ENCODE peak calls at places on chromosome 1, in seven cellular contexts. E is HCT116, Y is PC-3, B is neural progenitor cell, P is GM23248, M is GM23338, R is MM.1S. S is an unnamed sample. For H3K4me1, the result is how much of the 10 kb centered on the place peaks cover.

GRCh38 chr1:3053986-3054385 is 15.0 kb upstream of the PRDM16 start:
- DNase-seq in Y (no peak), B (no peak), P (no peak), E (no peak), R (no peak), M (no peak), S (no peak)

GRCh38 chr1:28449904-28450303 is 55.9 kb upstream of the RCC1 start:
- DNase-seq in E (no peak), M (no peak), Y (peak), B (no peak), P (peak), R (peak), S (no peak)

GRCh38 chr1:231162970-231163830 is 1.3 kb downstream of the TRIM67 start:
- DNase-seq in B (peak), P (peak), M (peak), Y (no peak), R (no peak), E (no peak), S (no peak)

GRCh38 chr1:34279971-34280370 is 103.3 kb downstream of the C1orf94 start:
- DNase-seq in B (no peak), R (no peak), P (no peak), E (no peak), Y (no peak), M (no peak), S (no peak)

GRCh38 chr1:16618719-16619118 is 5.4 kb upstream of the NBPF1 start:
- DNase-seq in Y (no peak), P (no peak), M (peak), R (no peak), E (no peak), B (peak), S (no peak)

GRCh38 chr1:36807262-36807661 is 227.1 kb downstream of the GRIK3 start:
- DNase-seq in R (no peak), B (no peak), E (no peak), P (no peak), M (no peak), Y (no peak), S (no peak)

GRCh38 chr1:29259802-29260441 is 23.6 kb downstream of the PTPRU start:
- DNase-seq in M (peak), P (peak), E (no peak), Y (no peak), R (no peak), B (peak), S (peak)

GRCh38 chr1:223707270-223708000 is 4.9 kb upstream of the CAPN2 start:
- DNase-seq in M (peak), P (peak), B (no peak), R (no peak), E (peak), Y (peak), S (peak)

GRCh38 chr1:1213153-1213918 is 617 bp downstream of the TNFRSF4 start:
- DNase-seq in E (no peak), B (no peak), R (no peak), Y (no peak), M (no peak), P (no peak), S (no peak)

GRCh38 chr1:51264470-51264869 is 28.4 kb downstream of the RNF11 start:
- DNase-seq in E (peak), Y (peak), M (no peak), B (no peak), P (peak), R (no peak), S (peak)

GRCh38 chr1:10639301-10640078 is 157.0 kb downstream of the CASZ1 start:
- DNase-seq in Y (no peak), E (no peak), B (no peak), P (no peak), M (peak), R (no peak), S (no peak)
- TF ChIP-seq EZH2 in Y (no peak), E (no peak), B (peak), P (no peak), M (no peak), R (no peak), S (no peak)

GRCh38 chr1:214475331-214475730 is 76.1 kb downstream of the PTPN14 start:
- DNase-seq in E (no peak), P (no peak), R (no peak), Y (no peak), M (no peak), B (no peak), S (no peak)
- H3K4me1 ChIP-seq in E (half or more), P (half or more), R (under half), Y (under half), M (half or more), B (under half), S (under half)

GRCh38 chr1:235401251-235401650 is 34.0 kb downstream of the TBCE start:
- DNase-seq in B (no peak), P (peak), M (no peak), Y (no peak), E (no peak), R (no peak), S (no peak)

GRCh38 chr1:235402457-235403200 is 35.4 kb downstream of the TBCE start:
- DNase-seq in M (no peak), B (no peak), E (no peak), R (no peak), P (no peak), Y (peak), S (no peak)

GRCh38 chr1:235399661-235400060 is 32.4 kb downstream of the TBCE start:
- DNase-seq in M (no peak), Y (no peak), E (no peak), R (no peak), P (no peak), B (no peak), S (no peak)

GRCh38 chr1:235391879-235392278 is 24.7 kb downstream of the TBCE start:
- DNase-seq in B (no peak), E (no peak), R (no peak), M (no peak), P (no peak), Y (no peak), S (no peak)

DNA sequence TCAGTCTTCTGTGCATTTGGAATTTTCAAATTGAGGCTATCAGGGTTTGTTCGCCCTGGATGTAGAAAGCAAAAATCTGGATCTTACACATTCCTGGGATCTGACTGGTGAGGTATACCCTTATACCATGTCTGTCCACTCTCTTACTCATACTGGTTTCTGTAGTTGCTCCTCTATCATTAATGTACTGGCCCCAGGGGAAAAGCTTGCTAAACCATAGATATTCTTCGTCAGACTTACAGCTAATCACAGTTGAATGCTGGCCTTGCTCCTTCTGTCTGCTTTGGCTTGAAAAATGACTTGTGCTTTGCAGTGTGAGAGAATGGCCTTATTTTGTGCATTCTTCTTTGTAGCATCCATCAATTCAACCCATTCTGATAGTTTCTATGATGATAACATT is 30.5 kb downstream of the TBCE start:
- DNase-seq in M (no peak), E (no peak), R (no peak), B (no peak), Y (peak), P (peak), S (peak)
- TF ChIP-seq EZH2phosphoT487 in M (no peak), E (no peak), R (no peak), B (no peak), Y (no peak), P (peak), S (no peak)

GRCh38 chr1:181486098-181486420 is 2.7 kb downstream of the CACNA1E start:
- DNase-seq in P (no peak), Y (no peak), R (no peak), E (no peak), B (no peak), M (no peak), S (no peak)

GRCh38 chr1:181482521-181483083 is 715 bp upstream of the CACNA1E start:
- DNase-seq in B (peak), P (peak), M (peak), Y (no peak), E (no peak), R (peak), S (peak)

GRCh38 chr1:181483561-181484291 is 409 bp downstream of the CACNA1E start:
- DNase-seq in Y (no peak), R (no peak), B (peak), P (no peak), M (peak), E (no peak), S (no peak)

GRCh38 chr1:181483084-181483559 is at the start of gene CACNA1E:
- DNase-seq in P (no peak), Y (no peak), M (no peak), E (no peak), B (no peak), R (no peak), S (no peak)

DNA sequence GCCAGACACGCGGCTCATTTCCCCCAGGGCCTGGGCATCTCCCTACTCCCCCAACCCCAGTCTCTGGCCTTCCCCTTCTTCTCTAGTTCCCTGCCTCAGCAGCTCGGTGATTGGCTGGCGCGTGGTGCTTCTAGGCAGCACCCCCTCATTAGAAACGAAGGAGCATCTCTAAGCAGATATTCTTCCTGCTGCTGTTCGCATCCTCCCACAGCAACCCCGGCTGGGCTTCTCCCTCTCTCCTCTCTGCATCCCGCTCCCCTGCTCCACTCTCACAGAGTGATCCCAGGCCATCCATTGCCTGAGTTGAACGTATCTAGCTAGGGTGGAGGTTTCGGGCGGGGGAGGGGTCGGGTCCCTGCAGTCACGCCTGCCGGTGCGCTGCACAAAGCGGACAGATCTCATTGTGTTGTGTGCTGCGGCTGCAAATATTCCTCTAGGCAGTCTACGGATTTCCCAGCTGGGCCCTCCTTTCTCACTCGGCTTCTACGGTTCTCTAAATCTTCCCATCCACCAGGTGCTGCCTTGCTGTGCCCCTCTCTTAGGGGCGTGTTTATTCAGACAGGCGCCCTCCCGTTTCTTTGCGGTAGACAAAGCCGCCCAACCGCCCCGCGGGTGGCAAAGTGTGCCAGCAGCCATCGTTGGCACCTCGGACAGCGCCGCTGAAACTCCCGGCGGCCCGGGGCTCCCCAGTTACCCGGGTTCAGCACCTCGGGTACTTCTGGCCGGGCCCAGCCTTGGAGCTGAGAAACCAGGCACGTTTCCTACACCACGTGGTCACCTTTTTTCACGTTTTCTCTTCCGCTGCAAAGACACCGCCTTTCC is 2.2 kb downstream of the CACNA1E start:
- DNase-seq in B (peak), P (peak), E (no peak), Y (no peak), R (peak), M (peak), S (peak)
- TF ChIP-seq EZH2 in B (peak), P (peak), E (no peak), Y (no peak), R (no peak), M (no peak), S (peak)

DNA sequence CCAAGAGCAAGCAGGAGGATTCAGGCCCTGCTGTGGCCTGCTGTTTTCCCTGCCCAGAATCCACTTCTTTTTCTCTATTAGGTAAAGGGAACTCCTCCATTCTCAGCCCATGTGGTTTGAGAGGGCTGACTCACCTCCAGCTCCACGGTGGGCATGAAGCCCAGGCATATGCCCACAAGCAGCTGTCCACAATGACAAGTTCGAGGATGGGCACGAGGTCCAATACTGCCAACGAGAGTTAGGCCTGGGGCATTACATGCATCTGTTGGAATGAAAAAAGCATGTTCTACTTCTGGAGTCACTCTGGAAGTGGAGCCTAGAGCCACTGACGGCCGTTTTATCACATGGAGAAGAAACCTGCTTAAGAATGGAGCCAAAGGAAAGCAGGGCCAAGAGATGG is 20.1 kb downstream of the TSPAN2 start:
- DNase-seq in B (no peak), R (no peak), M (no peak), P (peak), E (no peak), Y (peak), S (no peak)
- H3K4me1 ChIP-seq in B (under half), R (under half), M (under half), P (under half), E (under half), Y (under half), S (under half)

DNA sequence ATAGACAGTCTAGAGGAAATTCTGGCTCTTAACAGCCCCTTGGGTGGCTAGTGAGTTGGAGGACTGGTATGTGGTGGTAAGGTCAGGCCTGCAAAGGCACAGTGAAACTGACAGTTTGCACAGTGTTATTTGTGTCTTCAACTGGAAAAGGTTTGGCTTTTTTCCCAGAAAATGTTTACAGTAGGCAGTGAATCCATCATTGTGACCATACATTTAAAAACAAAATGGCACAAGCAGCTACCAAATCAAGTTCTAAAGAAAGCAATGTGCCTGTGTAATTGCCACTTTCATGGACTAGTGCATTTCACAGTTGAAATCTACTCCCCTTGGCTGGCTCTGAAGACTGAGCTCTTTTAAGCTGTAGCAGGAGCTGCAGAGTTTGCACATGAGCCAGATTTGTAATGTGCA is 24.8 kb downstream of the ATPAF1 start:
- DNase-seq in P (peak), M (no peak), E (no peak), Y (peak), B (no peak), R (no peak), S (peak)
- TF ChIP-seq EZH2phosphoT487 in P (no peak), M (no peak), E (no peak), Y (no peak), B (no peak), R (no peak), S (no peak)

DNA sequence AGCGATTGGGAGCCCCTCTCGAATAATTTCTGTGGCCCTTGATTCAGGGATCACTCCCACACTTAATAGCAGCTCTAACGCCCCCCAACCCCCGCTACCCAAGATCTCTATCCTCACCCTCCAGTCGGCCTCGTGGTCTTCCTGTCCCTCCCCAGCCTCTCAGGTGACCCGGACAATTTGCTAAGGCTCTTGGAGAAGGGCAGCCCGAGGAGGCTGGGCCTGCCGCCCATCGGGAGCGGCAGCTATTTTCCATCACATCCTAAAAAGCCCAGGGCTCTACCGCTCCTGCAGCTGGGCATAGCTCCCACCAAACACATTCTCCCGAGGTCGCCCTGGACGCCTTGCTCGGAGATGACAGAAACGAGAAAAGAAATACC is 12.0 kb upstream of the PHLDA3 start:
- DNase-seq in B (peak), E (no peak), P (no peak), M (peak), R (no peak), Y (no peak), S (no peak)
- TF ChIP-seq EZH2 in B (no peak), E (no peak), P (no peak), M (no peak), R (no peak), Y (no peak), S (no peak)

DNA sequence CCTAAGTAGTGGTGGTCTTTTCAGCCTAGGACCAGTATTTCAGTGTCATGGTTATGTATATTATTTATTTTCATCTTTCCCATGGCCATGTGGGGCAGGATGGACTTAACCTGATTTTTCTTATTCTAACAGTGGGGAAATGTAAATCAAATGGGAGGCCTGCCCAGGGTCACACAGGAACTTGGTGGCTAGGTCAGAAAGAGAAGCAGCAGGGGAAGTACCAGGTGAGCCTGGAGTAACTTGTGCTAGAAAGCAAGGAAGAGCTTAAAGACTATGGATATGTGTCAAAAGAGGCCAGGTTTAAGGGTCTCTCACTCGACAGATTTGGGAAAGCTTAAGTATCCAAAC is 936 bp downstream of the ZFP69B start:
- DNase-seq in Y (no peak), B (no peak), P (no peak), R (no peak), M (peak), E (no peak), S (no peak)
- H3K4me1 ChIP-seq in Y (under half), B (under half), P (under half), R (under half), M (under half), E (under half), S (under half)

GRCh38 chr1:41331546-41331917 is 29.7 kb upstream of the FOXO6 start:
- DNase-seq in P (no peak), E (no peak), B (no peak), M (no peak), Y (no peak), R (no peak), S (no peak)

GRCh38 chr1:41329662-41330587 is 31.3 kb upstream of the FOXO6 start:
- DNase-seq in M (no peak), Y (no peak), P (no peak), B (no peak), E (no peak), R (no peak), S (no peak)

GRCh38 chr1:41328780-41329640 is 32.2 kb upstream of the FOXO6 start:
- DNase-seq in M (no peak), R (no peak), Y (no peak), P (no peak), E (no peak), B (no peak), S (no peak)

GRCh38 chr1:41330588-41331545 is 30.4 kb upstream of the FOXO6 start:
- DNase-seq in Y (no peak), M (peak), R (no peak), E (peak), P (no peak), B (peak), S (no peak)

GRCh38 chr1:41333146-41333784 is 28.0 kb upstream of the FOXO6 start:
- DNase-seq in M (no peak), B (no peak), Y (peak), R (no peak), P (peak), E (no peak), S (no peak)
- TF ChIP-seq EZH2phosphoT487 in M (no peak), B (no peak), Y (no peak), R (no peak), P (no peak), E (no peak), S (no peak)

S was measured in hepatocyte.